ENCODE peak calls at places on chromosomes 12 and 14, in six cellular contexts. V, E, B, S, Z and W are unnamed samples.

GRCh38 chr14:97299661-97300060 is 502.5 kb downstream of the VRK1 start:
- DNase-seq in V (peak), S (no peak), Z (no peak), B (no peak), E (no peak), W (no peak)

GRCh38 chr12:111393700-111394275 is 11.9 kb upstream of the SH2B3 start:
- DNase-seq in Z (no peak), B (no peak), S (no peak), E (no peak), V (no peak), W (no peak)

GRCh38 chr12:55705802-55706402 is 1.8 kb downstream of the ITGA7 start:
- DNase-seq in E (peak), S (no peak), Z (peak), B (no peak), V (peak), W (no peak)

GRCh38 chr12:13347241-13348043 is 150.9 kb downstream of the EMP1 start:
- DNase-seq in E (peak), S (no peak), Z (no peak), V (no peak), B (no peak), W (no peak)

GRCh38 chr14:91371011-91371989 is 46.3 kb downstream of the CCDC88C start:
- DNase-seq in V (no peak), B (no peak), E (no peak), S (no peak), Z (no peak), W (no peak)

GRCh38 chr12:75315518-75315917 is 14.6 kb downstream of the CAPS2 start:
- DNase-seq in B (no peak), E (peak), V (no peak), S (no peak), Z (no peak), W (no peak)

GRCh38 chr12:70733385-70733784 is 96.2 kb upstream of the PTPRB start:
- DNase-seq in V (no peak), S (peak), Z (peak), E (peak), B (peak), W (peak)

GRCh38 chr12:121009744-121010143 is 6.5 kb downstream of the C12orf43 start:
- DNase-seq in S (peak), Z (no peak), B (no peak), E (peak), V (peak), W (no peak)

GRCh38 chr12:30457621-30458289 is 237.9 kb downstream of the IPO8 start:
- DNase-seq in S (peak), V (no peak), E (peak), Z (peak), B (peak), W (no peak)

GRCh38 chr12:107650977-107651376 is 34.6 kb upstream of the PWP1 start:
- DNase-seq in V (no peak), S (no peak), B (no peak), E (no peak), Z (no peak), W (no peak)

GRCh38 chr12:109708939-109709338 is 4.7 kb upstream of the FAM222A start:
- DNase-seq in E (no peak), V (no peak), B (no peak), Z (no peak), S (no peak), W (no peak)

DNA sequence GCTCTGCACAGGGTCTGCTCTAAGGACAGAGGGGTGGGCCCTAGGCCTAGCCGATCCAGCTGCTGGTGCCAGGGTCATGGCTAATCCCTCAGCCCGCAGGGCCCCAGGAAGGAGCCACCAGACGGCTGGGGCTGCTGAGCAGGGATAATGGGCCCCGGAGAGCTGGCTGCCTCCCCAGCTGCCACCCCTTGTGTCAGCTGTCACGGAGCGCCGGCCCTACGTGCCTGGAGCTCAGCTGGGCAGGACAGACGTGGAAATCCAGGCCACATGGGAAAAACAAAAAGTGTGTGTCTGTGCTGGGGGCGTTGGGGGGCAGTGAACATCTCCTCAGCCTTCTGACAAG is 36.2 kb downstream of the CHGA start:
- DNase-seq in E (no peak), B (no peak), Z (no peak), V (no peak), S (no peak), W (no peak)
- TF ChIP-seq JUN in E (no peak), B (no peak), Z (no peak), V (no peak), S (no peak), W (no peak)

GRCh38 chr12:62259311-62259992 is 752 bp upstream of the USP15 start:
- DNase-seq in E (peak), V (no peak), S (peak), Z (no peak), B (no peak), W (no peak)
- TF ChIP-seq JUN in E (no peak), V (no peak), S (no peak), Z (no peak), B (no peak), W (no peak)

GRCh38 chr12:122389677-122390076 is 32.8 kb downstream of the CLIP1 start:
- DNase-seq in S (no peak), Z (no peak), E (no peak), V (no peak), B (no peak), W (no peak)
- TF ChIP-seq JUN in S (no peak), Z (no peak), E (no peak), V (no peak), B (no peak), W (no peak)

GRCh38 chr14:71961972-71962371 is 29.7 kb downstream of the RGS6 start:
- DNase-seq in B (no peak), Z (no peak), E (no peak), S (no peak), V (no peak), W (no peak)

GRCh38 chr14:71966528-71966927 is 34.3 kb downstream of the RGS6 start:
- DNase-seq in Z (no peak), V (no peak), E (no peak), B (no peak), S (no peak), W (no peak)

GRCh38 chr14:71970272-71970671 is 38.0 kb downstream of the RGS6 start:
- DNase-seq in B (no peak), Z (no peak), E (no peak), V (no peak), S (no peak), W (no peak)

GRCh38 chr14:71967709-71968108 is 35.5 kb downstream of the RGS6 start:
- DNase-seq in Z (no peak), B (no peak), E (no peak), S (no peak), V (no peak), W (no peak)
- TF ChIP-seq JUN in Z (no peak), B (no peak), E (no peak), S (no peak), V (no peak), W (no peak)

DNA sequence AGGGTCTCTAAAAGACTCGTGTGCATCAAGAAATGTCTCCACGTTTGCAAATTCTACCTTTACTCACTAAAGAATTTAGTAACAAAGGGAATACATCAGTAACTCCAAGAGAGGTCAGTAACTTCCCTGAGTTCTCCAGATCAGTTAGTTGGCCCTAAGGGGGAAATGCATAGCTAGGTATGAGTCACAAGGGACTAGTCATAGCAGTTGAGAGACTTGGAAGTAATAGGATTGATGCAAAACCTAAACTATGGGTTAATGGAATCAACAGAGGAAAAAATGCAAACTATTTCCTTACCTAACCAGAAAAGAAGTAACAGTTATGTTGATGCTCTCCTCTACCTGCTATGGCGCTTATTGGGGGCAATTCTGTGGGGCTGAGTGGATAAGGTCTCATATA is 148.8 kb upstream of the GARIN6 start:
- DNase-seq in E (peak), B (no peak), Z (no peak), S (no peak), V (no peak), W (peak)
- TF ChIP-seq JUN in E (no peak), B (no peak), Z (no peak), S (no peak), V (no peak), W (no peak)

GRCh38 chr14:53538316-53538851 is 385.3 kb upstream of the DDHD1 start:
- DNase-seq in E (no peak), Z (no peak), V (no peak), S (no peak), B (peak), W (no peak)

GRCh38 chr14:53545217-53545616 is 392.1 kb upstream of the DDHD1 start:
- DNase-seq in S (no peak), V (no peak), Z (no peak), B (no peak), E (no peak), W (no peak)

GRCh38 chr14:53539489-53540126 is 386.5 kb upstream of the DDHD1 start:
- DNase-seq in Z (peak), V (peak), B (peak), E (peak), S (peak), W (peak)

GRCh38 chr14:53547593-53547992 is 394.5 kb upstream of the DDHD1 start:
- DNase-seq in Z (no peak), B (no peak), S (no peak), V (no peak), E (no peak), W (no peak)

GRCh38 chr14:53542692-53543091 is 389.6 kb upstream of the DDHD1 start:
- DNase-seq in B (peak), V (no peak), S (peak), Z (no peak), E (peak), W (no peak)
- TF ChIP-seq JUN in B (peak), V (no peak), S (no peak), Z (no peak), E (no peak), W (no peak)

GRCh38 chr12:1185460-1186182 is 194.6 kb downstream of the ERC1 start:
- DNase-seq in E (no peak), S (no peak), B (no peak), V (no peak), Z (no peak), W (no peak)
- TF ChIP-seq JUN in E (no peak), S (no peak), B (no peak), V (no peak), Z (no peak), W (no peak)

DNA sequence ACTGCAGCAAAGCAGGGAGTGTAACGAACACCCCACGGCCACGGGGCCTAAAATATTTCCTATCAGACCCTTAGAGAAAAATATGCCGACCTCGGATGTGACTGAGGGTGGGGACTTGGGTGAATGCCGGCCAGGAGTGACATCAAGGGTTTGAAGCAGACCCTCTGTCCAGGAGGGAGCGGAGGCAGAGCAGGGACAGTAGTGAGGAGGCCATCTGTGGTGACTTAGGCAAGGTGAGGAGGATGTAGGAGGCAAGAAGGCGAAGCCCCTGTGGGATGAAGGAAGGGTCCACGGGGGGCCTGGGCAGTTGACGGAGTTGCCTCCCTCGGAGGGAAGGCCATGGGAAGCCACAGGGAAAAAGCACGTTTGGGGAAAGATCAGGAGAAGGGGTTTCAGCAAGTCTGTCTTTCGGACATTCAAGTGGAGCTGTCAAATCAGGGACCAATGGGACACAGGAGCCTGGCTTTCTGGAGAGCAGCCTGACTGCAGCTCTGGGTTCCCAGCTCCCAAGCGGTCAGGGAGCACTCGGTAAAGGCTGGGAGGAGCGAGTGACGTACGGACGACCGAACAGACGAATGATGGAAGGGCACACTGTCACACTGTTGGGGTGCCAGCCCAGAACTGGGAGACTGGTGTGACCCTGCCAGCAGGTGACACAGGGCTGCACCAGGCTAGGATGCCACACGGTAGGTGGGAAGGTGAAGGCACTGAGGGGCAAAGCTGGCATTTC is 74.3 kb downstream of the MOK start:
- DNase-seq in V (no peak), Z (no peak), S (no peak), B (no peak), E (no peak), W (no peak)
- TF ChIP-seq JUN in V (no peak), Z (no peak), S (no peak), B (no peak), E (no peak), W (no peak)